ENCODE peak calls at places on chromosome 18, in four cellular contexts. J is mucosa of descending colon, O is GM12865, C is left lung. X is an unnamed sample.

GRCh38 chr18:40313030-40313642 is 1641.9 kb upstream of the PIK3C3 start:
- DNase-seq in J (no peak), O (no peak), C (no peak), X (no peak)

GRCh38 chr18:60295776-60296175 is 76.8 kb downstream of the MC4R start:
- DNase-seq in O (no peak), J (no peak), C (no peak), X (peak)

GRCh38 chr18:55102958-55103456 is 143.7 kb upstream of the CCDC68 start:
- DNase-seq in C (no peak), O (no peak), J (no peak), X (no peak)

GRCh38 chr18:9160014-9160413 is 23.4 kb downstream of the ANKRD12 start:
- DNase-seq in J (no peak), O (no peak), C (no peak), X (no peak)

GRCh38 chr18:29003194-29003593 is 826.3 kb upstream of the CDH2 start:
- DNase-seq in O (no peak), J (no peak), C (no peak), X (no peak)

GRCh38 chr18:8142932-8143331 is 466.3 kb upstream of the RAB12 start:
- DNase-seq in C (no peak), O (no peak), J (no peak), X (no peak)

GRCh38 chr18:58315739-58316215 is 271.8 kb downstream of the NEDD4L start:
- DNase-seq in O (no peak), J (peak), C (no peak), X (peak)

GRCh38 chr18:8121942-8122480 is 487.2 kb upstream of the RAB12 start:
- DNase-seq in C (peak), J (no peak), O (no peak), X (no peak)

GRCh38 chr18:62394001-62394763 is 69.1 kb downstream of the TNFRSF11A start:
- DNase-seq in O (no peak), C (no peak), J (peak), X (no peak)

GRCh38 chr18:77177009-77177408 is 44.4 kb upstream of the MBP start:
- DNase-seq in O (no peak), J (no peak), C (no peak), X (no peak)

GRCh38 chr18:74282359-74283254 is 9.2 kb downstream of the CYB5A start:
- DNase-seq in J (peak), C (no peak), O (no peak), X (peak)

GRCh38 chr18:74283646-74284045 is 8.1 kb downstream of the CYB5A start:
- DNase-seq in O (no peak), J (no peak), C (no peak), X (no peak)

GRCh38 chr18:74283255-74283554 is 8.6 kb downstream of the CYB5A start:
- DNase-seq in C (no peak), O (no peak), J (no peak), X (no peak)

GRCh38 chr18:74281011-74281638 is 10.6 kb downstream of the CYB5A start:
- DNase-seq in C (no peak), J (no peak), O (no peak), X (no peak)

DNA sequence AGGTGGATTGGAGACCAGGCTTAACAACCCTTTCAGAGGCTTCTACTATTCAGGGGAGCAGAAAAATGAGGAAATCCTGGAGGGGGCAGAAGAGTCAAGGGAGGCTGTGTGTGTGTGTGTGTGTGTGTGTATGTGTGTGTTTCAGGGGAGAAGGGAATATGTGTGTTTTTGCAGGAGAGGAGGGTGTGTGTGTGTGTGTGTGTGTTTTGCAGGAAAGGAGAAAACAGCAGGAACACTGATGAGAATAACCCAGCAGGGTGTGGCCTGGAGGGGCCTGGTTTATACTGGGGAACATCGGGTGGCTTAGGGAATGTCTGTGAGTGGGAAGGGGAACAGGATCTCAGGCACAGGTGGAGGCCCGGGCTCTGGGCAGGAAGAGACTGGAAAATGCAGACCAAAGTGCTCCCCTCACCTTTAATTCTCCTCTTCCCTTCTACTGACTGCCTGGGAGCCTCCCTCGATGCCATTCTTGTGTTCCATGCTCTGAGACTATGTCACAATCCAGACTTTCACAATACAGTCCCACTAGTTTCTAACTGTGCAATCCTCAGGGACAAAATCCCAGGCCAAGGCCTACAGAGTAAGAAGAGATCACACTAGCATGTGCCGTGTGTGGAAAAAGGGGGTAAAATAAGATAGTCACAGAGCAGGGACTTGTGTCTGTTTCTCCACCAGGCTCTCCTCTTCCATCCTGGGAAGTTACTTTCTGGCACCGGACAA is 10.0 kb downstream of the CYB5A start:
- DNase-seq in C (no peak), J (peak), O (no peak), X (no peak)
- TF ChIP-seq CTCF in C (no peak), J (no peak), O (no peak), X (no peak)

GRCh38 chr18:32362484-32362883 is 108.2 kb downstream of the GAREM1 start:
- DNase-seq in O (no peak), C (no peak), J (no peak), X (no peak)
- TF ChIP-seq CTCF in O (no peak), C (no peak), J (no peak), X (no peak)

GRCh38 chr18:49250819-49251388 is 209.5 kb downstream of the DYM start:
- DNase-seq in O (peak), C (no peak), J (no peak), X (peak)
- TF ChIP-seq CTCF in O (peak), C (no peak), J (no peak), X (no peak)

GRCh38 chr18:74065366-74065765 is 82.3 kb downstream of the FBXO15 start:
- DNase-seq in O (no peak), J (no peak), C (no peak), X (no peak)
- TF ChIP-seq CTCF in O (no peak), J (no peak), C (no peak), X (no peak)

DNA sequence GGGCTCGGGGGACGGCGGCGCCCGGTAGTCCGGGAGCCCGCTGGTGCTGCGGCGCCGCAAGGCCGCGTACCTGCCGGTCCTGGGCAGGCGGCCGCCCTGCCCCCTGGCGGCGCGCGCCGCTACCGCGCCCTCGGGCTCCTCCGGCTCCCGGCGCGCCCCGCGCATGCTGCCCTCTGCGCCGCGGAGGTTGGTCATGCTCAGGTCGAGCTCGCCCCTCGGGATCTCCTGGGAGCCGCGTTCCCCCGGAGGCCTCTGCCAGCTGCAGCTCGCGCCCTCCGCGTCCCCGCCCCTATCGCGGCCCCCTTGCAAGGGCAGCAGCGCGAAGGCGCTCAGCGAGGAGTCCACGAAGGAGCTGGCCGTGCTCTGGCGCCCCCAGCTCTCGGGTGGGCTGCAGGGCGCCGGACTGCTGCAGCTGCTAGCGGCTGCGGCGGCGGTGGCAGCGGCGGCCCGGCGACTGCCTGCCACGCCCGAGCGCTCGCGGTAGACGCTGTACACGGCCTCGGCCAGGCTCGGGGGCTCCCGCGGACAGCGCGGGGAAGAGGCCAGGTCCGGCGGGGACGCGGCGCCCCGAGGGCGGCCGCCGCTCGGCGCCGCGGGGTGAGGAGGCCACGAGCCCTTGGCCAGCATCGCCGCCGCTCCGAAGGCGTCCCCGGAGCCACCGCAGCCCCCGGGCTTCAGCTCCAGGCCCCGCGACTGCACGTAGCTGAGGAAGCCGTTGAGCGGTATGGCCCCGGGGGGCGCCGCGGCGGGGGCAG is 4.5 kb downstream of the TMEM200C start:
- DNase-seq in O (peak), C (peak), J (peak), X (no peak)
- TF ChIP-seq CTCF in O (peak), C (peak), J (peak), X (no peak)

GRCh38 chr18:75309564-75309963 is 99.0 kb downstream of the TSHZ1 start:
- DNase-seq in O (no peak), J (no peak), C (no peak), X (no peak)
- TF ChIP-seq CTCF in O (no peak), J (no peak), C (no peak), X (no peak)

DNA sequence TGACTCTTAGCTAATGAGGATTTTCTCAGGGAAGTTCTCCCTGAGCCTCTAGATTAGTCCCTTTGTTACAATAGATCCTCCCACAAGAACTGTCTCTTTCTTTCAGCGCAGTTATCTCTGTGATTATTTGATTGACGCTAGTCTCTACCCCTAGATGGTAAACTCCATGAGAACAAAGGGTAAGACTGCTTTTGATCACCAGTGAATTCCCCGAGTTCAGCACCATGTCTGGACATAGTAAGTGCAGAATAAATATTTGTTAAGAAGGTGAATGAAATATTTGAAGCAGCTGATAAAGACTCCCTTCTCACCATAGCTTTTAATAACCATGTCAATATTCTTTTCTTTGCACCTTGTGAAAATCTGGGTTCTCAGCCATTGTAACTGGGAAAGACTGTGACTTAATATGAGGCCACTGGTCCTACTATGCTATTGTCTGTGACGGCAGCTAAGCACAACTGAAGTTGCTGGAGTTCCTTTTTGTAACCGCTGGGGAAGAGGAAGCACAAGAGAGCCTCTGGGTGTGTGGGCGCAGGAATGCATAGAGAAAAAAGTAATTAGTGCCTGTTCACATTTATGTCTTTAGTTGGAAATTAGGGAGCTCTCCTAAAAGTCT is 214.7 kb downstream of the TGIF1 start:
- DNase-seq in C (no peak), J (no peak), O (no peak), X (peak)
- TF ChIP-seq CTCF in C (peak), J (no peak), O (no peak), X (no peak)

GRCh38 chr18:74478316-74478715 is 17.8 kb upstream of the CNDP2 start:
- DNase-seq in O (no peak), J (no peak), C (no peak), X (no peak)

GRCh38 chr18:74477771-74478170 is 18.4 kb upstream of the CNDP2 start:
- DNase-seq in J (no peak), C (no peak), O (no peak), X (no peak)

GRCh38 chr18:74473976-74474375 is 16.9 kb upstream of the DIPK1C start:
- DNase-seq in O (no peak), J (no peak), C (no peak), X (no peak)

GRCh38 chr18:74478876-74479275 is 17.3 kb upstream of the CNDP2 start:
- DNase-seq in O (no peak), J (no peak), C (no peak), X (no peak)

GRCh38 chr18:74476154-74476553 is 19.0 kb upstream of the DIPK1C start:
- DNase-seq in J (no peak), O (no peak), C (no peak), X (no peak)
- TF ChIP-seq CTCF in J (no peak), O (peak), C (peak), X (peak)

X was measured in Calu3.